ENCODE peak calls at places on chromosomes 2 and 18, in six cellular contexts. K, E, C, M, F and A are unnamed samples.

GRCh38 chr2:191351921-191352320 is 106.7 kb downstream of the MYO1B start:
- DNase-seq in F (no peak), E (peak), K (no peak), C (no peak), M (no peak), A (no peak)

GRCh38 chr2:13758412-13758811 is 874.1 kb upstream of the LRATD1 start:
- DNase-seq in F (no peak), E (no peak), C (no peak), M (no peak), K (no peak), A (no peak)

GRCh38 chr2:1571477-1572417 is 158.5 kb downstream of the TPO start:
- DNase-seq in M (no peak), C (no peak), E (no peak), K (no peak), F (no peak), A (no peak)

GRCh38 chr2:49225126-49225525 is 70.8 kb upstream of the FSHR start:
- DNase-seq in M (no peak), E (no peak), K (no peak), F (no peak), C (no peak), A (no peak)

GRCh38 chr2:233708942-233709341 is 3.8 kb upstream of the UGT1A5 start:
- DNase-seq in C (no peak), M (no peak), E (no peak), K (no peak), F (no peak), A (no peak)

GRCh38 chr2:101533611-101534601 is 59.0 kb upstream of the RFX8 start:
- DNase-seq in K (no peak), F (no peak), M (peak), C (no peak), E (peak), A (no peak)

GRCh38 chr2:216283038-216283900 is 89.0 kb downstream of the MARCHF4 start:
- DNase-seq in C (peak), F (no peak), M (no peak), K (peak), E (no peak), A (no peak)

GRCh38 chr2:240459401-240460242 is 24.2 kb downstream of the GPC1 start:
- DNase-seq in E (no peak), C (no peak), M (peak), F (no peak), K (peak), A (no peak)

GRCh38 chr2:64599469-64599868 is 54.2 kb downstream of the SERTAD2 start:
- DNase-seq in E (no peak), M (no peak), C (no peak), K (no peak), F (peak), A (no peak)

GRCh38 chr2:136324966-136325365 is 207.0 kb upstream of the CXCR4 start:
- DNase-seq in K (no peak), M (no peak), F (no peak), C (no peak), E (no peak), A (no peak)

GRCh38 chr18:35572644-35573043 is 8.9 kb upstream of the GALNT1 start:
- DNase-seq in F (no peak), E (peak), C (no peak), K (no peak), M (no peak), A (no peak)

GRCh38 chr18:67672142-67672541 is 155.6 kb upstream of the DSEL start:
- DNase-seq in M (no peak), F (no peak), E (no peak), K (no peak), C (no peak), A (peak)

GRCh38 chr2:110948027-110948687 is 172.6 kb upstream of the BCL2L11 start:
- DNase-seq in E (no peak), M (no peak), K (no peak), F (no peak), C (no peak), A (no peak)

GRCh38 chr18:59008302-59008974 is 131.2 kb upstream of the SEC11C start:
- DNase-seq in C (no peak), M (no peak), E (peak), F (no peak), K (no peak), A (no peak)

GRCh38 chr18:48800877-48801727 is 149.7 kb downstream of the SMAD7 start:
- DNase-seq in M (no peak), C (no peak), F (peak), K (no peak), E (no peak), A (no peak)

GRCh38 chr2:239420077-239420476 is 19.3 kb upstream of the HDAC4 start:
- DNase-seq in K (no peak), M (no peak), F (no peak), E (no peak), C (no peak), A (no peak)

GRCh38 chr2:96895709-96896651 is 26.1 kb upstream of the SEMA4C start:
- DNase-seq in E (no peak), C (no peak), F (no peak), M (no peak), K (no peak), A (no peak)

GRCh38 chr2:7429733-7430132 is 512.5 kb downstream of the RNF144A start:
- DNase-seq in E (no peak), K (no peak), F (no peak), M (no peak), C (no peak), A (no peak)

GRCh38 chr18:39494211-39494896 is 1928.8 kb upstream of the CELF4 start:
- DNase-seq in K (no peak), F (no peak), C (no peak), E (no peak), M (no peak), A (no peak)

GRCh38 chr2:120602251-120602650 is 133.4 kb upstream of the GLI2 start:
- DNase-seq in K (no peak), F (no peak), M (no peak), E (peak), C (no peak), A (no peak)

GRCh38 chr2:216103213-216103612 is 5.9 kb upstream of the XRCC5 start:
- DNase-seq in M (no peak), C (no peak), F (no peak), K (no peak), E (no peak), A (no peak)

GRCh38 chr2:115412501-115412900 is 970.1 kb downstream of the DPP10 start:
- DNase-seq in F (no peak), K (no peak), C (no peak), M (no peak), E (no peak), A (no peak)

GRCh38 chr2:74219846-74220486 is 21.6 kb downstream of the MTHFD2 start:
- DNase-seq in M (no peak), C (no peak), E (no peak), F (no peak), K (no peak), A (no peak)

GRCh38 chr2:191637182-191638078 is 40.5 kb upstream of the NABP1 start:
- DNase-seq in F (no peak), C (no peak), E (peak), M (no peak), K (no peak), A (no peak)

GRCh38 chr2:23351388-23352141 is 33.4 kb upstream of the KLHL29 start:
- DNase-seq in F (peak), C (peak), E (peak), M (peak), K (peak), A (no peak)

GRCh38 chr2:127589876-127590275 is 54.4 kb downstream of the MYO7B start:
- DNase-seq in C (no peak), E (no peak), F (peak), M (no peak), K (no peak), A (no peak)

GRCh38 chr18:67783215-67783946 is 266.9 kb upstream of the DSEL start:
- DNase-seq in C (no peak), F (no peak), M (no peak), K (no peak), E (peak), A (no peak)

GRCh38 chr2:157751462-157752058 is 122.9 kb upstream of the ACVR1C start:
- DNase-seq in F (no peak), C (peak), E (peak), M (no peak), K (peak), A (no peak)

GRCh38 chr2:145158051-145158586 is 638.2 kb upstream of the ZEB2 start:
- DNase-seq in F (peak), K (no peak), M (peak), C (no peak), E (peak), A (no peak)

GRCh38 chr2:172722481-172722880 is 13.2 kb upstream of the RAPGEF4 start:
- DNase-seq in M (no peak), E (no peak), K (no peak), C (no peak), F (no peak), A (no peak)

GRCh38 chr2:40820319-40820718 is 368.4 kb upstream of the SLC8A1 start:
- DNase-seq in F (no peak), M (no peak), E (peak), C (no peak), K (no peak), A (no peak)

GRCh38 chr18:47775961-47776360 is 154.5 kb downstream of the SMAD2 start:
- DNase-seq in C (no peak), K (no peak), E (peak), F (no peak), M (no peak), A (no peak)

GRCh38 chr2:64913357-64913869 is 75.8 kb upstream of the SLC1A4 start:
- DNase-seq in M (no peak), E (no peak), C (no peak), K (peak), F (peak), A (no peak)